ENCODE peak calls at places on chromosomes 16 and 17, in eight cellular contexts. S, P, V, W, Y, Q, R and I are unnamed samples.

GRCh38 chr17:81833160-81833920 is at the start of gene MCRIP1:
- DNase-seq in S (peak), P (peak), V (no peak), W (peak), Y (peak), Q (peak), R (peak), I (peak)

GRCh38 chr17:69999253-69999652 is 75.8 kb upstream of the KCNJ16 start:
- DNase-seq in S (no peak), P (no peak), V (no peak), W (no peak), Y (no peak), Q (no peak), R (no peak), I (no peak)

GRCh38 chr17:59769891-59770290 is 62.4 kb downstream of the VMP1 start:
- DNase-seq in S (no peak), P (no peak), V (no peak), W (no peak), Y (no peak), Q (no peak), R (no peak), I (peak)

GRCh38 chr16:70638814-70639792 is 7.3 kb upstream of the IL34 start:
- DNase-seq in S (no peak), P (no peak), V (no peak), W (no peak), Y (no peak), Q (peak), R (no peak), I (no peak)

GRCh38 chr16:56047307-56048234 is 143.7 kb upstream of the GNAO1 start:
- DNase-seq in S (peak), P (no peak), V (no peak), W (no peak), Y (no peak), Q (no peak), R (peak), I (no peak)

GRCh38 chr16:68790130-68790761 is 53.1 kb upstream of the TANGO6 start:
- DNase-seq in S (no peak), P (peak), V (peak), W (peak), Y (no peak), Q (peak), R (no peak), I (no peak)

GRCh38 chr17:43999024-43999423 is 5.4 kb upstream of the NAGS start:
- DNase-seq in S (no peak), P (no peak), V (no peak), W (no peak), Y (no peak), Q (no peak), R (no peak), I (no peak)

GRCh38 chr17:79645022-79645776 is 34.3 kb upstream of the RBFOX3 start:
- DNase-seq in S (peak), P (no peak), V (no peak), W (peak), Y (no peak), Q (no peak), R (no peak), I (no peak)

GRCh38 chr17:1787301-1787902 is 25.5 kb downstream of the SERPINF1 start:
- DNase-seq in S (no peak), P (peak), V (peak), W (peak), Y (no peak), Q (peak), R (no peak), I (no peak)

GRCh38 chr17:73710095-73710592 is 65.9 kb upstream of the SDK2 start:
- DNase-seq in S (no peak), P (peak), V (peak), W (peak), Y (peak), Q (no peak), R (peak), I (peak)

GRCh38 chr17:45895304-45895968 is 1.1 kb downstream of the MAPT start:
- DNase-seq in S (no peak), P (no peak), V (no peak), W (no peak), Y (peak), Q (peak), R (peak), I (no peak)

GRCh38 chr16:15482068-15482747 is 47.8 kb downstream of the BMERB1 start:
- DNase-seq in S (peak), P (peak), V (peak), W (peak), Y (no peak), Q (peak), R (no peak), I (no peak)

GRCh38 chr17:50036455-50037320 is 19.2 kb upstream of the ITGA3 start:
- DNase-seq in S (no peak), P (no peak), V (no peak), W (no peak), Y (no peak), Q (no peak), R (no peak), I (no peak)

GRCh38 chr16:19005561-19006445 is 22.1 kb downstream of the TMC7 start:
- DNase-seq in S (no peak), P (no peak), V (no peak), W (peak), Y (peak), Q (peak), R (no peak), I (no peak)